ENCODE peak calls at places on chromosome 14, in nine cellular contexts. One of them, this sample, is unnamed.

GRCh38 chr14:65239897-65240296 is 137.6 kb upstream of the MAX start:
- DNase-seq in islet precursor cell: no peak
- DNase-seq in NCI-H748 treated with DMSO at 0.1 percent for 48 hours: no peak
- DNase-seq in activated CD4-positive, alpha-beta T cell treated with anti-CD3 and anti-CD28 coated beads, Interleukin-2, amount 50 U/mL, for 24 hours: no peak
- DNase-seq in Caco-2: no peak
- DNase-seq in astrocyte of the spinal cord: no peak
- DNase-seq in uterus: no peak
- DNase-seq in Karpas-422: no peak
- DNase-seq in RWPE1: no peak
- DNase-seq in this sample: no peak

GRCh38 chr14:59275668-59276067 is 87.2 kb downstream of the DAAM1 start:
- DNase-seq in islet precursor cell: no peak
- DNase-seq in NCI-H748 treated with DMSO at 0.1 percent for 48 hours: no peak
- DNase-seq in activated CD4-positive, alpha-beta T cell treated with anti-CD3 and anti-CD28 coated beads, Interleukin-2, amount 50 U/mL, for 24 hours: no peak
- DNase-seq in Caco-2: no peak
- DNase-seq in astrocyte of the spinal cord: peak
- DNase-seq in uterus: no peak
- DNase-seq in Karpas-422: no peak
- DNase-seq in RWPE1: peak
- DNase-seq in this sample: peak

GRCh38 chr14:99511421-99512109 is 30.4 kb downstream of the CCNK start:
- DNase-seq in islet precursor cell: peak
- DNase-seq in NCI-H748 treated with DMSO at 0.1 percent for 48 hours: no peak
- DNase-seq in activated CD4-positive, alpha-beta T cell treated with anti-CD3 and anti-CD28 coated beads, Interleukin-2, amount 50 U/mL, for 24 hours: no peak
- DNase-seq in Caco-2: no peak
- DNase-seq in astrocyte of the spinal cord: peak
- DNase-seq in uterus: peak
- DNase-seq in Karpas-422: no peak
- DNase-seq in RWPE1: no peak
- DNase-seq in this sample: no peak

GRCh38 chr14:51424569-51425251 is 184.7 kb downstream of the TMX1 start:
- DNase-seq in islet precursor cell: no peak
- DNase-seq in NCI-H748 treated with DMSO at 0.1 percent for 48 hours: no peak
- DNase-seq in activated CD4-positive, alpha-beta T cell treated with anti-CD3 and anti-CD28 coated beads, Interleukin-2, amount 50 U/mL, for 24 hours: no peak
- DNase-seq in Caco-2: no peak
- DNase-seq in astrocyte of the spinal cord: peak
- DNase-seq in uterus: no peak
- DNase-seq in Karpas-422: peak
- DNase-seq in RWPE1: no peak
- DNase-seq in this sample: no peak

GRCh38 chr14:67004521-67004920 is 184.7 kb upstream of the GARIN2 start:
- DNase-seq in islet precursor cell: no peak
- DNase-seq in NCI-H748 treated with DMSO at 0.1 percent for 48 hours: no peak
- DNase-seq in activated CD4-positive, alpha-beta T cell treated with anti-CD3 and anti-CD28 coated beads, Interleukin-2, amount 50 U/mL, for 24 hours: no peak
- DNase-seq in Caco-2: no peak
- DNase-seq in astrocyte of the spinal cord: no peak
- DNase-seq in uterus: no peak
- DNase-seq in Karpas-422: no peak
- DNase-seq in RWPE1: no peak
- DNase-seq in this sample: no peak

GRCh38 chr14:88791629-88792571 is 853 bp downstream of the EML5 start:
- DNase-seq in islet precursor cell: peak
- DNase-seq in NCI-H748 treated with DMSO at 0.1 percent for 48 hours: peak
- DNase-seq in activated CD4-positive, alpha-beta T cell treated with anti-CD3 and anti-CD28 coated beads, Interleukin-2, amount 50 U/mL, for 24 hours: no peak
- DNase-seq in Caco-2: peak
- DNase-seq in astrocyte of the spinal cord: no peak
- DNase-seq in uterus: peak
- DNase-seq in Karpas-422: no peak
- DNase-seq in RWPE1: no peak
- DNase-seq in this sample: no peak

GRCh38 chr14:73753043-73753886 is 39.1 kb upstream of the PNMA1 start:
- DNase-seq in islet precursor cell: peak
- DNase-seq in NCI-H748 treated with DMSO at 0.1 percent for 48 hours: no peak
- DNase-seq in activated CD4-positive, alpha-beta T cell treated with anti-CD3 and anti-CD28 coated beads, Interleukin-2, amount 50 U/mL, for 24 hours: no peak
- DNase-seq in Caco-2: no peak
- DNase-seq in astrocyte of the spinal cord: peak
- DNase-seq in uterus: no peak
- DNase-seq in Karpas-422: no peak
- DNase-seq in RWPE1: no peak
- DNase-seq in this sample: no peak

GRCh38 chr14:64763801-64764511 is 59.7 kb downstream of the PLEKHG3 start:
- DNase-seq in islet precursor cell: no peak
- DNase-seq in NCI-H748 treated with DMSO at 0.1 percent for 48 hours: no peak
- DNase-seq in activated CD4-positive, alpha-beta T cell treated with anti-CD3 and anti-CD28 coated beads, Interleukin-2, amount 50 U/mL, for 24 hours: no peak
- DNase-seq in Caco-2: peak
- DNase-seq in astrocyte of the spinal cord: peak
- DNase-seq in uterus: no peak
- DNase-seq in Karpas-422: peak
- DNase-seq in RWPE1: no peak
- DNase-seq in this sample: no peak

GRCh38 chr14:97218336-97218712 is 421.1 kb downstream of the VRK1 start:
- DNase-seq in islet precursor cell: no peak
- DNase-seq in NCI-H748 treated with DMSO at 0.1 percent for 48 hours: no peak
- DNase-seq in activated CD4-positive, alpha-beta T cell treated with anti-CD3 and anti-CD28 coated beads, Interleukin-2, amount 50 U/mL, for 24 hours: no peak
- DNase-seq in Caco-2: no peak
- DNase-seq in astrocyte of the spinal cord: no peak
- DNase-seq in uterus: no peak
- DNase-seq in Karpas-422: no peak
- DNase-seq in RWPE1: no peak
- DNase-seq in this sample: no peak

GRCh38 chr14:64705406-64706118 is 1.3 kb downstream of the PLEKHG3 start:
- DNase-seq in islet precursor cell: peak
- DNase-seq in NCI-H748 treated with DMSO at 0.1 percent for 48 hours: no peak
- DNase-seq in activated CD4-positive, alpha-beta T cell treated with anti-CD3 and anti-CD28 coated beads, Interleukin-2, amount 50 U/mL, for 24 hours: no peak
- DNase-seq in Caco-2: no peak
- DNase-seq in astrocyte of the spinal cord: no peak
- DNase-seq in uterus: peak
- DNase-seq in Karpas-422: no peak
- DNase-seq in RWPE1: no peak
- DNase-seq in this sample: peak

This sample was measured in foreskin keratinocyte.